ENCODE peak calls at places on chromosome 15, in ten cellular contexts. C, X, A, M, O, D, L, Z, T and K are unnamed samples.

GRCh38 chr15:78906310-78906608 is 33.6 kb downstream of the MORF4L1 start:
- DNase-seq in C (no peak), X (no peak), A (peak), M (no peak), O (no peak), D (peak), L (no peak), Z (no peak), T (peak), K (peak)

GRCh38 chr15:39511915-39512260 is 69.0 kb upstream of the THBS1 start:
- DNase-seq in C (no peak), X (no peak), A (peak), M (no peak), O (no peak), D (no peak), L (no peak), Z (no peak), T (no peak), K (no peak)

GRCh38 chr15:78149805-78150751 is 916 bp downstream of the IDH3A start:
- DNase-seq in C (no peak), X (no peak), A (no peak), M (no peak), O (no peak), D (no peak), L (no peak), Z (no peak), T (no peak), K (no peak)

GRCh38 chr15:57668074-57668473 is 38.4 kb upstream of the POLR2M start:
- DNase-seq in C (no peak), X (no peak), A (no peak), M (no peak), O (no peak), D (no peak), L (no peak), Z (no peak), T (no peak), K (no peak)

GRCh38 chr15:43414196-43414595 is 43.3 kb downstream of the TUBGCP4 start:
- DNase-seq in C (no peak), X (no peak), A (no peak), M (no peak), O (no peak), D (no peak), L (no peak), Z (no peak), T (no peak), K (no peak)

GRCh38 chr15:89016549-89017041 is 71.7 kb upstream of the ABHD2 start:
- DNase-seq in C (no peak), X (no peak), A (no peak), M (peak), O (no peak), D (peak), L (no peak), Z (no peak), T (no peak), K (no peak)

GRCh38 chr15:41125950-41126642 is 10.0 kb upstream of the INO80 start:
- DNase-seq in C (no peak), X (no peak), A (no peak), M (peak), O (peak), D (no peak), L (no peak), Z (no peak), T (no peak), K (no peak)

GRCh38 chr15:25947336-25948080 is 84.4 kb upstream of the ATP10A start:
- DNase-seq in C (no peak), X (no peak), A (no peak), M (no peak), O (no peak), D (no peak), L (no peak), Z (no peak), T (no peak), K (no peak)

GRCh38 chr15:69559440-69560215 is 107.0 kb downstream of the RPLP1 start:
- DNase-seq in C (no peak), X (no peak), A (peak), M (no peak), O (no peak), D (no peak), L (no peak), Z (no peak), T (no peak), K (no peak)

GRCh38 chr15:29853211-29853987 is 31.1 kb upstream of the TJP1 start:
- DNase-seq in C (no peak), X (no peak), A (no peak), M (no peak), O (no peak), D (no peak), L (no peak), Z (no peak), T (no peak), K (no peak)

GRCh38 chr15:40192942-40193341 is 32.1 kb downstream of the BUB1B start:
- DNase-seq in C (no peak), X (no peak), A (no peak), M (no peak), O (no peak), D (no peak), L (no peak), Z (no peak), T (no peak), K (no peak)

GRCh38 chr15:61518191-61518950 is 289.3 kb upstream of the RORA start:
- DNase-seq in C (no peak), X (no peak), A (no peak), M (no peak), O (no peak), D (no peak), L (no peak), Z (no peak), T (no peak), K (no peak)

GRCh38 chr15:59438891-59439290 is 905 bp downstream of the FAM81A start:
- DNase-seq in C (no peak), X (no peak), A (no peak), M (no peak), O (peak), D (no peak), L (no peak), Z (no peak), T (peak), K (no peak)

GRCh38 chr15:47185222-47185800 is 532.0 kb upstream of the SEMA6D start:
- DNase-seq in C (no peak), X (no peak), A (no peak), M (no peak), O (no peak), D (no peak), L (no peak), Z (no peak), T (no peak), K (no peak)

GRCh38 chr15:78266806-78267205 is 2.4 kb downstream of the DNAJA4 start:
- DNase-seq in C (no peak), X (no peak), A (no peak), M (no peak), O (no peak), D (no peak), L (no peak), Z (no peak), T (no peak), K (no peak)

GRCh38 chr15:67928666-67929065 is 88.8 kb upstream of the RNU6-1 start:
- DNase-seq in C (no peak), X (no peak), A (no peak), M (no peak), O (no peak), D (no peak), L (no peak), Z (no peak), T (no peak), K (no peak)

GRCh38 chr15:62099171-62099601 is 32.4 kb downstream of the C2CD4A start:
- DNase-seq in C (no peak), X (no peak), A (no peak), M (no peak), O (no peak), D (no peak), L (no peak), Z (no peak), T (no peak), K (no peak)

GRCh38 chr15:34241376-34242350 is 16.8 kb downstream of the EMC4 start:
- DNase-seq in C (no peak), X (no peak), A (no peak), M (no peak), O (peak), D (no peak), L (no peak), Z (no peak), T (no peak), K (no peak)

GRCh38 chr15:90557651-90558084 is 27.9 kb downstream of the CRTC3 start:
- DNase-seq in C (peak), X (peak), A (no peak), M (no peak), O (peak), D (peak), L (no peak), Z (peak), T (peak), K (peak)

DNA sequence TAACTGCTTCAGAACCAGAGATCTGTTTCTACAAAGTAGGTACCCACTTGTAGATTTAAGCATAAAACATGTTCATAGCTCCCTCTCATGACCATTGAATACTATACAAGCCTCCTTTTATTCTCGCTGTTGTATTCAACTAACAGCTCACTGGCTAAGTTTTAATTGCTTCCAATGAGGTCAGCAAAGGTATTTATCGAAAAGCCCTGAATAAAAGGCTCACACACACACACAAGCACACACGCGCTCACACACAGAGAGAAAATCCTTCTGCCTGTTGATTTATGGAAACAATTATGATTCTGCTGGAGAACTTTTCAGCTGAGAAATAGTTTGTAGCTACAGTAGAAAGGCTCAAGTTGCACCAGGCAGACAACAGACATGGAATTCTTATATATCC is at the start of gene FGF7:
- DNase-seq in C (peak), X (no peak), A (no peak), M (no peak), O (no peak), D (no peak), L (no peak), Z (no peak), T (peak), K (no peak)
- TF ChIP-seq POLR2A in C (no peak), X (no peak), A (no peak), M (no peak), O (peak), D (peak), L (no peak), Z (no peak), T (no peak), K (no peak)

GRCh38 chr15:98861188-98861587 is 146.4 kb downstream of the PGPEP1L start:
- DNase-seq in C (no peak), X (no peak), A (no peak), M (no peak), O (no peak), D (no peak), L (no peak), Z (no peak), T (no peak), K (no peak)

GRCh38 chr15:98863983-98864382 is 143.6 kb downstream of the PGPEP1L start:
- DNase-seq in C (no peak), X (no peak), A (no peak), M (no peak), O (no peak), D (no peak), L (no peak), Z (no peak), T (no peak), K (no peak)

GRCh38 chr15:98859149-98859548 is 148.4 kb downstream of the PGPEP1L start:
- DNase-seq in C (no peak), X (no peak), A (no peak), M (no peak), O (no peak), D (no peak), L (no peak), Z (no peak), T (no peak), K (no peak)

GRCh38 chr15:98858610-98859023 is 149.0 kb downstream of the PGPEP1L start:
- DNase-seq in C (no peak), X (no peak), A (no peak), M (no peak), O (no peak), D (no peak), L (no peak), Z (no peak), T (no peak), K (no peak)

DNA sequence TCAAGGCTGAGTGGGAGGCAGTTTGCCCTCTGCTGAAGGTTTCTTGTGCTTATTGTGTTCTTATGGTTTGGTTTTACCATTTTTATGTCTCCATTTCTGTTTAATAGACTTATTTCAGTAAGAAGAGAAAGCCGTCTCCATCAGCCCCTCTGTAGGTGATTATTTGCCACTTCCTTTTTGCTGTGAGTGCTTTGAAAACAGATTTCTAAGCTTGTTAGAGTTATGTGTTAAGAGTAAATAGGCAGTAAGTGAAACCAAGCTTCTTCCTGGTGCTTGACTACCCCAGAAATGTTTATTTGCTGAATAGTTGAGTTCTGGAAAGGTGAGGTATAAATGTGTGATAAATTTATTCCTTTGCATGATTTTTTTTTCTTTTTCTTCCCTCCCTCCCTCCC is 146.9 kb downstream of the PGPEP1L start:
- DNase-seq in C (no peak), X (no peak), A (no peak), M (no peak), O (no peak), D (no peak), L (no peak), Z (no peak), T (no peak), K (no peak)
- TF ChIP-seq POLR2A in C (no peak), X (no peak), A (no peak), M (no peak), O (no peak), D (no peak), L (no peak), Z (no peak), T (no peak), K (no peak)

DNA sequence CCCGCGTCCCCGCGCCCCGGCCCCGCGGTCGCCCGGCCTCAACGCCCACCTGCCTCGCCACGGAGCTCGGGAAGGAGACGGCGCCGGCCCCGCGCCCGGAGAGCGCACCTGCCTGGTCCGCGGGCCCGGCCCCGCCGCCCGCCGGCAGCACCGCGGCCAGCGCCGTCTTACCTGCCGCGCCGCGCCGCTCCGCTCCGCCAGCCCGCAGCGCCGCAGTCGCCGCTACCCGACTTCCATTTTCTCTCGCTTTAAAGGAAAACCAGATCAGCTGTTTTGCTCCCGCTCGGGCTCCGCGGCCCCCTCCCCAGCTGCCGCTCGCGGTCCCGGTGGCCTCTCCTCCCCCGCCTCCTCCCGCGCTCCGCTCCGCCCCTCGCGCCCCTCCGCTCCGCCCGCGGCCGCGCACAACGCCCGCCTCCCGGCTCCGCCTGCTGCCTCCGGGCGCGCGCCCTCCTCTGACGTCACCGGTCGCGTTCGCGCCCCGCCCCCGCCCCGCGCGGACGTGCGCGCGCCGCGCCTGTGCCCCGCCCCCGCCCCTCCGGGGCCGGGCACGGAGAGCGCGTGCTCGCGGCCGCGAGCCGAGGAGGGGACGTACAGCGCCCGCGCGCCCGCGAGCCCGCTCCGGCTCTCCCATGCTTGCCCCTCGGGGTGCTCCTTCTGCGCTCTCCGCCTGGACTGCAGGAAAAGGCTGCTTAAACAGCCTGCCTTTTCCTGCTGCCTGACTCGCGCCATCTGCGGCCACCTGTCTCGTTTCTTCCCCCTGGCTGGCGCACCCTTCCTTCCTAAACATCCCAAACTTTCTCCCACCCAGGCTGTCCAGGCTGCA is 159.8 kb upstream of the CHRNA7 start:
- DNase-seq in C (peak), X (peak), A (peak), M (peak), O (peak), D (peak), L (peak), Z (peak), T (peak), K (peak)
- TF ChIP-seq POLR2A in C (no peak), X (no peak), A (no peak), M (no peak), O (peak), D (peak), L (no peak), Z (no peak), T (no peak), K (no peak)

GRCh38 chr15:76439542-76439941 is 103.0 kb downstream of the ISL2 start:
- DNase-seq in C (no peak), X (no peak), A (no peak), M (no peak), O (no peak), D (peak), L (no peak), Z (no peak), T (no peak), K (no peak)
- TF ChIP-seq POLR2A in C (no peak), X (no peak), A (no peak), M (no peak), O (no peak), D (no peak), L (no peak), Z (no peak), T (no peak), K (no peak)